ENCODE peak calls at places on chromosomes 7 and 10, in eight cellular contexts. L is hepatocyte; I is thyroid gland; R is activated T-helper 1 cell treated with anti-CD3 and anti-CD28 coated beads, Interleukin-2, amount 50 U/mL, for 16 hours; Q is hypothalamus; V is AG04449; S is testis; E is AG09319. B is an unnamed sample.

GRCh38 chr7:131202451-131202850 is 125.2 kb upstream of the MKLN1 start:
- DNase-seq in E (no peak), Q (no peak), L (no peak), R (no peak), S (no peak), V (no peak), I (no peak), B (no peak)

GRCh38 chr7:143074141-143074540 is 22.0 kb downstream of the OR6V1 start:
- DNase-seq in Q (no peak), E (no peak), I (no peak), R (no peak), L (no peak), S (no peak), V (no peak), B (no peak)

GRCh38 chr7:140010194-140010895 is 52.4 kb downstream of the PARP12 start:
- DNase-seq in R (no peak), V (no peak), E (no peak), Q (no peak), L (no peak), S (no peak), I (no peak), B (no peak)

GRCh38 chr7:130732980-130733865 is 784 bp downstream of the KLF14 start:
- DNase-seq in S (peak; percentile 65), V (no peak), E (no peak), I (no peak), Q (no peak), L (peak; percentile 68), R (no peak), B (no peak)

GRCh38 chr10:18144928-18145327 is 4.7 kb downstream of the CACNB2 start:
- DNase-seq in I (no peak), Q (peak; percentile 6), S (no peak), L (no peak), V (no peak), R (no peak), E (peak; percentile 18), B (no peak)

GRCh38 chr10:32161586-32161985 is 105.4 kb upstream of the KIF5B start:
- DNase-seq in I (no peak), Q (no peak), V (no peak), E (no peak), R (no peak), S (no peak), L (no peak), B (no peak)

GRCh38 chr10:99981581-99982199 is 28.1 kb downstream of the DNMBP start:
- DNase-seq in Q (no peak), L (no peak), S (no peak), V (no peak), R (no peak), E (no peak), I (no peak), B (no peak)

GRCh38 chr7:100154651-100155491 is 3.7 kb downstream of the TRAPPC14 start:
- DNase-seq in S (no peak), E (no peak), V (no peak), L (peak; percentile 48), Q (no peak), R (no peak), I (no peak), B (no peak)

GRCh38 chr10:80501381-80501912 is 36.3 kb upstream of the SH2D4B start:
- DNase-seq in L (no peak), I (no peak), R (no peak), V (no peak), Q (no peak), S (no peak), E (no peak), B (no peak)

GRCh38 chr7:5450549-5451327 is 27.1 kb upstream of the TNRC18 start:
- DNase-seq in Q (peak; percentile 49), I (peak; percentile 63), L (peak; percentile 82), R (no peak), V (no peak), S (peak; percentile 67), E (no peak), B (no peak)

GRCh38 chr10:6667679-6668270 is 87.7 kb upstream of the PRKCQ start:
- DNase-seq in L (peak; percentile 69), S (peak; percentile 45), Q (peak; percentile 17), I (peak; percentile 60), V (no peak), E (peak; percentile 1), R (no peak), B (peak; percentile 1)

GRCh38 chr7:142876236-142876960 is 9.1 kb downstream of the TRPV6 start:
- DNase-seq in S (no peak), R (no peak), Q (no peak), E (no peak), L (no peak), I (no peak), V (no peak), B (no peak)

GRCh38 chr7:84997626-84998025 is 189.2 kb downstream of the SEMA3D start:
- DNase-seq in Q (no peak), V (no peak), L (no peak), I (no peak), S (no peak), R (no peak), E (no peak), B (no peak)

GRCh38 chr7:127393370-127394058 is 1.0 kb upstream of the ZNF800 start:
- DNase-seq in V (no peak), Q (no peak), E (no peak), R (no peak), S (peak; percentile 43), I (peak; percentile 38), L (peak; percentile 8), B (no peak)

GRCh38 chr7:4631664-4632171 is 50.4 kb upstream of the FOXK1 start:
- DNase-seq in Q (peak; percentile 81), R (no peak), V (peak; percentile 60), L (peak; percentile 93), I (peak; percentile 69), E (peak; percentile 80), S (peak; percentile 84), B (peak; percentile 87)

GRCh38 chr7:124764847-124765400 is 668 bp downstream of the GPR37 start:
- DNase-seq in R (no peak), L (peak; percentile 26), I (no peak), S (peak; percentile 46), E (no peak), Q (no peak), V (no peak), B (no peak)

GRCh38 chr10:6701289-6701688 is 121.2 kb upstream of the PRKCQ start:
- DNase-seq in E (no peak), L (peak; percentile 28), V (no peak), I (peak; percentile 11), Q (no peak), S (no peak), R (no peak), B (no peak)